ENCODE peak calls at places on chromosomes 11 and 22, in six cellular contexts. A is occipital lobe; F is neural crest cell; E is mesothelial cell of epicardium; I is keratinocyte; S is stimulated activated CD8-positive, alpha-beta memory T cell treated with anti-CD3 and anti-CD28 coated beads, Interleukin-15, amount 100 ng/mL, for 4 hours. C is an unnamed sample.

GRCh38 chr11:95877288-95877687 is 46.6 kb downstream of the MTMR2 start:
- DNase-seq in E (no peak), I (peak), A (no peak), S (no peak), F (no peak), C (peak)

GRCh38 chr11:61963282-61964057 is 4.0 kb downstream of the FTH1 start:
- DNase-seq in F (no peak), S (no peak), A (no peak), E (no peak), I (no peak), C (peak)

GRCh38 chr11:4068962-4069361 is 25.6 kb upstream of the RRM1 start:
- DNase-seq in S (no peak), A (no peak), I (no peak), E (no peak), F (no peak), C (peak)

GRCh38 chr22:48736593-48737460 is 1090.8 kb downstream of the BRD1 start:
- DNase-seq in F (no peak), E (no peak), S (no peak), A (no peak), I (no peak), C (no peak)

GRCh38 chr11:69337211-69337721 is 43.3 kb downstream of the MYEOV start:
- DNase-seq in A (no peak), I (no peak), S (no peak), E (peak), F (no peak), C (peak)

GRCh38 chr11:106917973-106918372 is 100.3 kb downstream of the GUCY1A2 start:
- DNase-seq in F (peak), E (no peak), A (no peak), I (no peak), S (no peak), C (peak)

GRCh38 chr22:43743131-43743530 is 69.0 kb downstream of the EFCAB6 start:
- DNase-seq in S (no peak), F (no peak), I (no peak), E (no peak), A (no peak), C (no peak)

GRCh38 chr22:20423636-20424511 is 13.8 kb downstream of the SCARF2 start:
- DNase-seq in I (no peak), E (no peak), A (no peak), S (no peak), F (peak), C (no peak)

GRCh38 chr22:48071828-48072227 is 1309.4 kb downstream of the TBC1D22A start:
- DNase-seq in A (no peak), I (no peak), E (no peak), S (no peak), F (no peak), C (no peak)

GRCh38 chr22:49567894-49568750 is 259.6 kb downstream of the BRD1 start:
- DNase-seq in S (no peak), A (no peak), E (no peak), F (no peak), I (no peak), C (no peak)

GRCh38 chr11:94539420-94539819 is 4.3 kb upstream of the FUT4 start:
- DNase-seq in S (no peak), F (no peak), E (no peak), A (no peak), I (no peak), C (no peak)

GRCh38 chr11:57638005-57638760 is 11.5 kb downstream of the YPEL4 start:
- DNase-seq in A (peak), E (peak), F (peak), S (no peak), I (no peak), C (peak)

GRCh38 chr22:36415415-36416168 is 27.8 kb upstream of the MYH9 start:
- DNase-seq in I (no peak), A (no peak), E (no peak), S (no peak), F (no peak), C (no peak)

GRCh38 chr22:28980326-28980725 is 81.3 kb downstream of the C22orf31 start:
- DNase-seq in S (no peak), E (no peak), I (no peak), A (no peak), F (no peak), C (peak)